ENCODE peak calls at places on chromosomes 2 and 18, in four cellular contexts. N is psoas muscle, L is endodermal cell, R is tibial nerve. J is an unnamed sample.

GRCh38 chr2:225052703-225053102 is 10.4 kb upstream of the DOCK10 start:
- DNase-seq in L (no peak), R (no peak), N (no peak), J (no peak)

GRCh38 chr18:61635901-61636528 is 256.8 kb downstream of the RNF152 start:
- DNase-seq in R (peak; percentile 52), L (peak; percentile 85), N (no peak), J (peak; percentile 40)

GRCh38 chr18:79393626-79394401 is 1.9 kb upstream of the NFATC1 start:
- DNase-seq in R (peak; percentile 90), L (peak; percentile 88), N (peak; percentile 93), J (peak; percentile 96)

GRCh38 chr18:62081248-62081647 is 105.6 kb downstream of the PIGN start:
- DNase-seq in N (no peak), R (no peak), L (no peak), J (no peak)

GRCh38 chr2:54572262-54572635 is 116.1 kb downstream of the SPTBN1 start:
- DNase-seq in R (no peak), N (no peak), L (no peak), J (no peak)

GRCh38 chr2:203280428-203281064 is 41.7 kb downstream of the CYP20A1 start:
- DNase-seq in R (no peak), N (no peak), L (no peak), J (no peak)

GRCh38 chr18:55706893-55707292 is 118.9 kb upstream of the TCF4 start:
- DNase-seq in N (no peak), L (no peak), R (no peak), J (no peak)

GRCh38 chr2:127909019-127909418 is 23.3 kb upstream of the AMMECR1L start:
- DNase-seq in R (no peak), N (no peak), L (peak; percentile 60), J (no peak)

GRCh38 chr18:56062931-56063330 is 474.9 kb upstream of the TCF4 start:
- DNase-seq in R (no peak), L (no peak), N (no peak), J (no peak)

GRCh38 chr2:236242057-236242495 is 22.1 kb downstream of the ASB18 start:
- DNase-seq in L (peak; percentile 23), N (no peak), R (no peak), J (no peak)

GRCh38 chr2:97996679-97997078 is 931 bp upstream of the TMEM131 start:
- DNase-seq in L (no peak), R (no peak), N (no peak), J (no peak)

GRCh38 chr2:53987336-53987921 is 16.6 kb upstream of the PSME4 start:
- DNase-seq in R (no peak), L (no peak), N (no peak), J (no peak)

GRCh38 chr18:79926715-79927596 is 24.5 kb downstream of the SLC66A2 start:
- DNase-seq in R (no peak), L (peak; percentile 40), N (no peak), J (no peak)

GRCh38 chr18:58223717-58224424 is 179.8 kb downstream of the NEDD4L start:
- DNase-seq in R (peak; percentile 48), N (no peak), L (no peak), J (no peak)

GRCh38 chr2:240209493-240209892 is 69.0 kb upstream of the OTOS start:
- DNase-seq in L (no peak), R (no peak), N (no peak), J (no peak)

GRCh38 chr2:166516712-166517303 is 22.8 kb upstream of the SCN7A start:
- DNase-seq in R (peak; percentile 64), N (no peak), L (peak; percentile 68), J (no peak)

GRCh38 chr2:160156084-160156483 is 44.0 kb downstream of the ITGB6 start:
- DNase-seq in N (no peak), R (no peak), L (peak; percentile 61), J (no peak)

GRCh38 chr2:239355724-239356123 is 45.1 kb downstream of the HDAC4 start:
- DNase-seq in L (no peak), N (no peak), R (no peak), J (no peak)

GRCh38 chr2:16195681-16196070 is 255.3 kb downstream of the MYCN start:
- DNase-seq in R (no peak), L (no peak), N (no peak), J (no peak)

GRCh38 chr2:102342888-102343287 is 12.7 kb upstream of the IL18R1 start:
- DNase-seq in N (no peak), R (no peak), L (no peak), J (no peak)

GRCh38 chr2:69253033-69253535 is 133.9 kb downstream of the GFPT1 start:
- DNase-seq in N (no peak), L (no peak), R (no peak), J (no peak)

GRCh38 chr2:7744827-7745226 is 827.6 kb downstream of the RNF144A start:
- DNase-seq in R (no peak), L (no peak), N (no peak), J (no peak)

GRCh38 chr2:223247136-223247535 is 195.1 kb downstream of the KCNE4 start:
- DNase-seq in R (no peak), N (no peak), L (peak; percentile 60), J (no peak)

GRCh38 chr2:150191349-150191748 is 296.1 kb downstream of the RND3 start:
- DNase-seq in L (no peak), R (no peak), N (no peak), J (no peak)

GRCh38 chr2:181037922-181038321 is 57.5 kb downstream of the UBE2E3 start:
- DNase-seq in N (no peak), R (no peak), L (no peak), J (no peak)

GRCh38 chr2:235521844-235522243 is 28.0 kb downstream of the AGAP1 start:
- DNase-seq in L (no peak), R (no peak), N (no peak), J (no peak)

GRCh38 chr2:120736202-120736954 is 710 bp downstream of the GLI2 start:
- DNase-seq in L (peak; percentile 87), N (no peak), R (no peak), J (no peak)

GRCh38 chr2:84459028-84459943 is at the start of gene SUCLG1:
- DNase-seq in R (peak; percentile 85), L (peak; percentile 91), N (peak; percentile 89), J (peak; percentile 90)

GRCh38 chr2:132909427-132909826 is 239.4 kb upstream of the LYPD1 start:
- DNase-seq in N (no peak), L (no peak), R (no peak), J (no peak)

GRCh38 chr2:54862742-54863141 is 139.3 kb downstream of the EML6 start:
- DNase-seq in R (no peak), N (no peak), L (no peak), J (no peak)

GRCh38 chr2:71697106-71698010 is 244.0 kb downstream of the DYSF start:
- DNase-seq in L (no peak), N (no peak), R (no peak), J (no peak)

GRCh38 chr2:88220733-88221132 is 50.6 kb downstream of the THNSL2 start:
- DNase-seq in N (no peak), L (peak; percentile 38), R (no peak), J (no peak)

DNA sequence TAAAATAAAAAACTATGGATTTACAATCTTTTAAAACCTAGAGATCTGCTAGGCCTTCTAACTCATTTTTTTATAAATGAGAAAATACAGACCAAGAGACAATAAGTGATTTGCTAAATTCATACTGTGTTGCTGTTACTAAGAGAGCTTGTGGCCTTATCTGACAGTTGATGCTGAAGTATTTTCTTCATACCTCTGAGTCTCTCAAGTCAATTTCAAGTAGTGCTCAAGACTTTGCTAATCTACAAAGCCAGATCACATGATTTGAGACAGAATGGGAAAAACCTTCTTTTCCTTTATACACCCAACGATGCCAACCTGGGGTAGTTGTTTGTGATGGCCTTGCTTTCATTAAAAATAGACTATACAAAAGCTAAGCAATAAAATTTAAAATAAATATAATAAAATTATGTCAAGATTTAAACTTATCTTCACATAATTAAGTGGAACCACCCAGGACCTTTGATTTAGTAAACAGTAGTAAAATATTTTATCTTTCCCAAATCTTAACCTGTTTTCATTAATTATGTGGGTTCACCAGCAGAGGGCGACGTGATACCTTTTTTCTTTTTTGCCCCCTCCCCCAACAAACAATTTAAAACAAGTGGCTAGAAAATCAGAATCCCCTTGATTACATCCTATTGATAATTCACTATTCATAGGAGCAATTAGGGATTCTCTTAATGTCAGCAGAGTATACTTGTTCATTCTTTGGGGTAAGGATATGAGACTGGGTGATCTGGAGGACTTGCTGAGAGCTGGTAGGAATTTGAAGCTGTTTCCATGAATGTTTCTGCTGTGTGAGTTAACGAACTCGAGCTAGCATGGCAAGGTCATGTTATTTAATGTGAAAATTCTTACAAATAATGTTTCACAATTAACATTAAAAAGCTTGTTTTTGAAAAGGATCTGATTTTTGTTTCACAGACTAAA is 49.6 kb upstream of the SLC5A7 start:
- DNase-seq in L (peak; percentile 69), R (no peak), N (no peak), J (no peak)
- TF ChIP-seq CTCF in L (peak; percentile 91), R (peak; percentile 26), N (peak; percentile 33), J (peak; percentile 54)

GRCh38 chr2:9532421-9532820 is 23.2 kb downstream of the ADAM17 start:
- DNase-seq in L (no peak), N (no peak), R (no peak), J (no peak)

GRCh38 chr2:9538000-9538507 is 17.6 kb downstream of the ADAM17 start:
- DNase-seq in L (no peak), N (no peak), R (no peak), J (no peak)

GRCh38 chr2:9536504-9536903 is 19.1 kb downstream of the ADAM17 start:
- DNase-seq in N (no peak), R (no peak), L (no peak), J (no peak)

GRCh38 chr2:9533663-9534062 is 22.0 kb downstream of the ADAM17 start:
- DNase-seq in N (no peak), R (no peak), L (no peak), J (no peak)

DNA sequence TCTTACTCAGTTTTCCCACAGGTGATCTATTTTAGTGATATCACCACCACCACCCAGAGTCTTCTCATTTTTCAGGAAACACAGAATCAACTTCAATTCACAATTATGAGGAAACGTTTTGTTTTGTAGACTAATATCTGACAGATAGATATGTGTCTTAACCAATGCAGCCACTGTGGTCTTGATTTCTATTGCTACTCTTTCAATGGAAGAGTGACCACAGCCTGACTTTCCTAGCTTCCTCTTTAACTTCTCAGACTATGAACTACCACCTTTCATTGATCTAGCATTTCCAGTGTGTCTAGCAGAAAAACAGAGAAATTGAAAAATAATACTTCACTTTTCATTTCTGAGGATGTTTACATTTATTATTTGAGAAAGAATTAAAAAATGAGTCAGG is 20.5 kb downstream of the ADAM17 start:
- DNase-seq in L (no peak), R (no peak), N (no peak), J (no peak)
- H3K4me1 ChIP-seq in L (no peaks in the 10 kb centered on the region), R (peaks cover 37% of the 10 kb centered on the region), N (no peaks in the 10 kb centered on the region), J (peaks cover 28% of the 10 kb centered on the region)

GRCh38 chr2:46500801-46501200 is 21.4 kb downstream of the TMEM247 start:
- DNase-seq in L (no peak), N (no peak), R (no peak), J (no peak)
- H3K4me3 ChIP-seq in L (no peak overlapping the region), N (peak overlapping the region; percentile 69), R (peak overlapping the region; percentile 67), J (peak overlapping the region; percentile 69)

DNA sequence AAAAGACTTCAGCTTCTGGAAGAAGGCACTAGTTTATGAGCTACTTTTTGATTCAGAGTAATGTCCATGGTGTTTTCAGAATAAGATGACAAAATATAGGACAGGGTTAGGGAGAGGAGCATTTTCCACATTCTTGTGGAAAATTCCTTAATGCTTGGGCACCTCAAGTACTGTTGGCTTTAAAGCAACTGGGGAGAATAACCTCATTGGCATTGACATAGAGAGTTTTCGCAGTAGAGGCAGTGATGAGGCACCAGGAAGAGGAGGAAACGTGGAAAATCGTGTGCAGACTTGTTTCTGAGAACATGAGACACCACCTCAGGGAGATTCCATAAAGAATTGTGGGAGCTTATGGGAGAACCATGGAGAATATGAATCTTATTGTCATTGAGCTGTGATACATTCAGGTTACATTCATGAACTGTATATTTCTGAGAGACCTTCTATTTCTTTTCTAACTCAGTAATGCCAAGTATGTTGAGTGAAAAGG is 929.0 kb upstream of the NRXN1 start:
- DNase-seq in L (no peak), R (no peak), N (no peak), J (no peak)
- TF ChIP-seq CTCF in L (no peak), R (no peak), N (no peak), J (no peak)